ENCODE peak calls at places on chromosomes 16 and 17, in eight cellular contexts. X is tibial nerve, Q is glutamatergic neuron, V is RWPE1, G is psoas muscle, U is SK-N-SH, A is tibial artery, J is cardiac fibroblast. L is an unnamed sample.

GRCh38 chr17:4249452-4250029 is 14.2 kb downstream of the ANKFY1 start:
- DNase-seq in Q (no peak), U (peak), A (no peak), V (peak), G (no peak), J (peak), X (no peak), L (no peak)

GRCh38 chr17:31581022-31581483 is 189.6 kb downstream of the RAB11FIP4 start:
- DNase-seq in A (peak), Q (no peak), J (peak), U (peak), X (no peak), V (peak), G (peak), L (peak)

GRCh38 chr17:56936697-56937322 is 23.0 kb upstream of the TRIM25 start:
- DNase-seq in U (no peak), X (no peak), G (no peak), J (no peak), A (no peak), V (no peak), Q (no peak), L (no peak)

GRCh38 chr17:58277726-58278595 is 2.8 kb downstream of the MPO start:
- DNase-seq in U (peak), Q (no peak), X (no peak), A (no peak), V (no peak), J (no peak), G (no peak), L (no peak)

GRCh38 chr16:50309527-50310307 is 43.4 kb downstream of the ADCY7 start:
- DNase-seq in A (peak), Q (no peak), U (peak), G (no peak), V (no peak), J (no peak), X (no peak), L (no peak)

GRCh38 chr17:17180741-17181525 is 25.2 kb downstream of the PLD6 start:
- DNase-seq in X (no peak), J (no peak), G (no peak), Q (no peak), V (no peak), U (no peak), A (no peak), L (peak)

GRCh38 chr17:7445011-7445927 is at the start of gene CHRNB1:
- DNase-seq in A (peak), J (peak), V (no peak), Q (peak), G (peak), U (peak), X (no peak), L (peak)

GRCh38 chr16:29307598-29308507 is 98.7 kb downstream of the NPIPB11 start:
- DNase-seq in A (peak), U (no peak), J (peak), G (no peak), Q (no peak), V (no peak), X (no peak), L (no peak)

GRCh38 chr17:78759203-78759968 is 22.7 kb downstream of the CYTH1 start:
- DNase-seq in V (no peak), X (no peak), G (peak), J (peak), A (no peak), Q (no peak), U (peak), L (peak)

GRCh38 chr17:27657620-27658019 is 26.6 kb downstream of the LGALS9 start:
- DNase-seq in Q (no peak), A (no peak), V (no peak), J (peak), X (no peak), U (no peak), G (no peak), L (no peak)

GRCh38 chr17:54781389-54781788 is 119.3 kb upstream of the TOM1L1 start:
- DNase-seq in A (no peak), Q (no peak), V (no peak), G (no peak), U (no peak), J (no peak), X (no peak), L (no peak)

GRCh38 chr16:79897444-79898146 is 297.1 kb upstream of the MAF start:
- DNase-seq in A (no peak), U (no peak), Q (no peak), G (no peak), V (no peak), X (no peak), J (peak), L (no peak)

GRCh38 chr17:74796211-74796610 is 20.1 kb upstream of the NAT9 start:
- DNase-seq in G (no peak), V (no peak), X (no peak), Q (no peak), J (no peak), A (no peak), U (no peak), L (no peak)
- TF ChIP-seq CTCF in G (no peak), V (no peak), X (no peak), Q (no peak), J (no peak), A (no peak), U (no peak), L (no peak)

GRCh38 chr16:17475104-17475503 is 4.3 kb upstream of the XYLT1 start:
- DNase-seq in Q (no peak), X (no peak), U (no peak), A (peak), V (no peak), J (no peak), G (no peak), L (no peak)

GRCh38 chr16:17471745-17472075 is 950 bp upstream of the XYLT1 start:
- DNase-seq in J (no peak), X (no peak), G (no peak), A (no peak), U (no peak), V (no peak), Q (no peak), L (no peak)

GRCh38 chr16:17474572-17474971 is 3.8 kb upstream of the XYLT1 start:
- DNase-seq in X (no peak), Q (no peak), A (peak), G (no peak), J (no peak), U (no peak), V (no peak), L (no peak)

GRCh38 chr16:17474037-17474436 is 3.3 kb upstream of the XYLT1 start:
- DNase-seq in A (no peak), Q (no peak), G (peak), J (peak), V (no peak), X (no peak), U (no peak), L (no peak)

GRCh38 chr16:17476414-17477259 is 5.9 kb upstream of the XYLT1 start:
- DNase-seq in Q (peak), J (peak), V (peak), U (peak), A (no peak), G (peak), X (no peak), L (no peak)
- TF ChIP-seq CTCF in Q (peak), J (peak), V (peak), U (peak), A (peak), G (peak), X (peak), L (peak)

DNA sequence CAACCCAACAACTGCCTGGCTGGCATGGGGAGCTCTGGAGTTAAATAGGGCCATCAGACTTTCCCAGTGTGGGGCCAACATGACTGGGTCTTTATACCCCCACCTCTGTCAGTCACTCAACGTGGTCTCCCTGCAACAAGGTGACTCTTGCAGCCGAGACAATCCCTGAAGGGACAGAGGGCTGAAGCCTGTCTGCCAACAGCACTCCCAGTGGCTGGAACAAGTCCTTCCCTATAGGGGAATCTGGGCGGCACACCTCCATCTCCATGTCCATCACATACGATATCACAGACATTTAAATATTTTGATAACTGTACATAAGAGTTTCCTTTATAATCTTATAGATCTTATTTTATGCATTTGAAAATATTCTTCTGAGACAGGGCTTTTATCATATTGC is 4.8 kb upstream of the MAPT start:
- DNase-seq in V (no peak), Q (no peak), G (no peak), J (no peak), U (no peak), X (no peak), A (no peak), L (no peak)
- TF ChIP-seq CTCF in V (no peak), Q (no peak), G (no peak), J (no peak), U (peak), X (no peak), A (no peak), L (peak)

GRCh38 chr16:65522412-65522811 is 400.5 kb upstream of the CDH11 start:
- DNase-seq in J (no peak), G (no peak), Q (no peak), X (no peak), A (no peak), U (no peak), V (no peak), L (no peak)

GRCh38 chr16:65524997-65525396 is 403.1 kb upstream of the CDH11 start:
- DNase-seq in G (no peak), Q (no peak), U (no peak), V (no peak), J (peak), X (no peak), A (no peak), L (no peak)

GRCh38 chr16:65523258-65523950 is 401.5 kb upstream of the CDH11 start:
- DNase-seq in A (no peak), V (no peak), J (no peak), Q (no peak), X (no peak), G (no peak), U (no peak), L (no peak)

GRCh38 chr16:65524231-65524630 is 402.4 kb upstream of the CDH11 start:
- DNase-seq in A (no peak), V (no peak), G (no peak), Q (no peak), X (no peak), U (no peak), J (no peak), L (no peak)

GRCh38 chr16:65525743-65526142 is 403.9 kb upstream of the CDH11 start:
- DNase-seq in A (no peak), Q (no peak), J (no peak), V (no peak), U (no peak), X (no peak), G (no peak), L (no peak)
- TF ChIP-seq CTCF in A (no peak), Q (no peak), J (no peak), V (no peak), U (no peak), X (no peak), G (no peak), L (no peak)

GRCh38 chr16:74726056-74726455 is 25.4 kb upstream of the MLKL start:
- DNase-seq in J (no peak), X (no peak), V (no peak), G (no peak), Q (no peak), U (no peak), A (no peak), L (no peak)

GRCh38 chr16:74725641-74726040 is 25.0 kb upstream of the MLKL start:
- DNase-seq in V (no peak), Q (no peak), U (no peak), G (no peak), J (no peak), X (no peak), A (no peak), L (no peak)

GRCh38 chr16:74724820-74725549 is 24.3 kb upstream of the MLKL start:
- DNase-seq in G (no peak), Q (no peak), X (no peak), U (no peak), J (peak), V (peak), A (no peak), L (no peak)

GRCh38 chr16:74727903-74728302 is 27.2 kb upstream of the MLKL start:
- DNase-seq in Q (no peak), G (no peak), X (no peak), J (no peak), U (no peak), V (no peak), A (no peak), L (no peak)

GRCh38 chr16:74726736-74727135 is 26.1 kb upstream of the MLKL start:
- DNase-seq in U (no peak), G (no peak), A (no peak), J (no peak), X (no peak), Q (no peak), V (no peak), L (no peak)
- TF ChIP-seq CTCF in U (peak), G (no peak), A (no peak), J (peak), X (no peak), Q (peak), V (peak), L (peak)

GRCh38 chr16:56281256-56281805 is 90.0 kb downstream of the GNAO1 start:
- DNase-seq in U (peak), Q (no peak), V (peak), J (no peak), G (no peak), X (no peak), A (no peak), L (no peak)
- TF ChIP-seq CTCF in U (peak), Q (peak), V (no peak), J (peak), G (no peak), X (no peak), A (no peak), L (peak)